ENCODE peak calls at places on chromosomes 4 and X, in six cellular contexts. T, O, N, L, A and Z are unnamed samples.

GRCh38 chr4:185383451-185383850 is 12.3 kb downstream of the LRP2BP start:
- DNase-seq in T (no peak), O (no peak), N (no peak), L (no peak), A (no peak), Z (no peak)

GRCh38 chr4:67234296-67234695 is 311.0 kb downstream of the CENPC start:
- DNase-seq in T (no peak), O (no peak), N (no peak), L (no peak), A (no peak), Z (peak)

GRCh38 chr4:17094209-17094608 is 195.8 kb upstream of the LDB2 start:
- DNase-seq in T (no peak), O (no peak), N (no peak), L (no peak), A (no peak), Z (peak)

GRCh38 chr4:5852806-5853205 is 40.1 kb downstream of the CRMP1 start:
- DNase-seq in T (no peak), O (no peak), N (no peak), L (no peak), A (no peak), Z (no peak)

GRCh38 chrX:45598841-45599240 is 398.2 kb upstream of the DIPK2B start:
- DNase-seq in T (no peak), O (peak), N (no peak), L (no peak), A (no peak), Z (peak)

GRCh38 chrX:104254442-104255115 is at the start of gene ESX1:
- DNase-seq in T (no peak), O (no peak), N (no peak), L (no peak), A (no peak), Z (no peak)

GRCh38 chr4:44425614-44426208 is 22.9 kb downstream of the KCTD8 start:
- DNase-seq in T (no peak), O (peak), N (no peak), L (no peak), A (no peak), Z (peak)

GRCh38 chrX:34656467-34656841 is 631 bp downstream of the TMEM47 start:
- DNase-seq in T (no peak), O (no peak), N (no peak), L (peak), A (no peak), Z (no peak)

GRCh38 chr4:142563682-142564291 is 282.3 kb downstream of the INPP4B start:
- DNase-seq in T (no peak), O (peak), N (no peak), L (no peak), A (peak), Z (peak)

GRCh38 chrX:154419688-154420401 is 8.5 kb downstream of the TAFAZZIN start:
- DNase-seq in T (no peak), O (no peak), N (no peak), L (no peak), A (no peak), Z (no peak)

GRCh38 chr4:36138221-36138620 is 106.1 kb downstream of the ARAP2 start:
- DNase-seq in T (no peak), O (peak), N (no peak), L (no peak), A (no peak), Z (peak)

GRCh38 chrX:17081535-17081934 is 135.1 kb downstream of the REPS2 start:
- DNase-seq in T (no peak), O (no peak), N (no peak), L (no peak), A (no peak), Z (no peak)

GRCh38 chr4:40736910-40737309 is 12.8 kb upstream of the NSUN7 start:
- DNase-seq in T (peak), O (peak), N (peak), L (no peak), A (peak), Z (peak)

GRCh38 chrX:50097121-50097520 is 103.7 kb downstream of the AKAP4 start:
- DNase-seq in T (no peak), O (no peak), N (no peak), L (no peak), A (no peak), Z (no peak)

GRCh38 chr4:53748328-53748772 is 157.1 kb upstream of the LNX1 start:
- DNase-seq in T (peak), O (no peak), N (peak), L (no peak), A (peak), Z (no peak)

GRCh38 chr4:1602621-1603412 is 81.3 kb downstream of the FAM53A start:
- DNase-seq in T (no peak), O (no peak), N (no peak), L (no peak), A (no peak), Z (no peak)

GRCh38 chr4:1604181-1604705 is 79.9 kb downstream of the FAM53A start:
- DNase-seq in T (no peak), O (no peak), N (no peak), L (no peak), A (no peak), Z (no peak)

GRCh38 chr4:1603413-1604135 is 80.5 kb downstream of the FAM53A start:
- DNase-seq in T (no peak), O (no peak), N (no peak), L (no peak), A (no peak), Z (no peak)

GRCh38 chr4:1601852-1602525 is 82.1 kb downstream of the FAM53A start:
- DNase-seq in T (no peak), O (no peak), N (no peak), L (no peak), A (no peak), Z (no peak)

GRCh38 chr4:1604706-1605205 is 79.4 kb downstream of the FAM53A start:
- DNase-seq in T (no peak), O (no peak), N (peak), L (no peak), A (no peak), Z (no peak)
- TF ChIP-seq CTCF in T (no peak), O (no peak), N (peak), L (no peak), A (no peak), Z (no peak)

DNA sequence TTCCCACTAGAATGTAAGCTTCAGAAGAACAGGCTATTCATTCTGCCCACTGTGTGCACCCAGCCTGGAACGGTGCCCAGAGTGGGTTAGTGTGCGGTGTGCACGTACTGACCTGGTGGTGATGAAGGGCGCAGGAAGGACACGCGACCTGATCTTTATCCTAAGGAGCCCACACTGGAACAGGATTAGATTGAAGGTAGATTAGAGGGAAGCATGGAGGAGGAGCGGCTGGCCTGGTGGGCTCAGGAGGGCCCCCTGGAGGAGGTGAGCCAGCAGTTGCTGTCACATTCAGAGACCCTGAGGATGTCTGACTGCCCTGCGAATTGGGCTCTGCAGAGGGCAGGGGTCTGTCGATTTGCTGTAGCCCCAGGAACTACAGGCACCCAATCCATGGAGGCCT is 73.1 kb downstream of the HTRA3 start:
- DNase-seq in T (no peak), O (no peak), N (no peak), L (no peak), A (no peak), Z (no peak)
- TF ChIP-seq CTCF in T (no peak), O (peak), N (peak), L (peak), A (no peak), Z (no peak)

DNA sequence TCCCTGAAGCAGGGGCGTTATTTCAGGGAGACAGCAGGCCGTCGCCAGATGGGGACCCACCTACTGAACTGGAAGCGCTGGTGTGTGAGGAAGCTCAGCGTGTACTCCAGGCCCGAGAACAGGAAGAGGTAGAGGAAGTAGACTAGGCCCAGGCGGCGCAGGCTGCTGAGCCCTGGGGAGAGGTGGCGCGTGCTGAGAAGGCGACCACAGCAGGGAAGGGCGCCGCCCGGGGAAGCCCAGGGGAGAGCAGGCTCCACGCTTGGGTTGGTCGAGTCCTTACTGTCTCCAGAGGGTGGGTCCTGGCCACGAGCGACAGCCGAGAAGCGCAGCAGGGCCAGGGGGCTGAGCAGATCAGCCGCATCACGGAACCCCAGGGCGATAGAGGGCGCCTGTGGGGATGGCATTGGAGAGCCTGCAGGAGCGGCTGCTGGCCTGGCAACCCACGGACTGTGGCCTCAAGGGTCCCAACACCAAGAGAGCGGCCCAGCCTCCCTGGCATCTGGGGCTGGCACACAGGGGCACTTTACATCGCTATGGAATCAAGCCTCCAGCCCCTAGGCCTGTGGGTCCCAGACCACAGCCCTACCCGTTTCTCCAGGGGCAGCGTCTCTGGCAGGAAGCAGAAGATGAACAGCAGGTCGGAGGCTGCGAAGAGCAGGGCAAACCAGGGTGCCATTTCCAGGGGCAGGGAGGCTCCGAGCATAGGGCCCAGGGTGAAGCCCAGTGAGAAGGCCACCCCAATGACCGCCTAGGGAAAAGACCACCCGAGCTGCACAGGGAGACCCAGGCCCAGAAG is 31.2 kb downstream of the NOP14 start:
- DNase-seq in T (peak), O (no peak), N (peak), L (no peak), A (peak), Z (no peak)
- TF ChIP-seq CTCF in T (peak), O (no peak), N (peak), L (no peak), A (peak), Z (no peak)

GRCh38 chr4:7295917-7296660 is 103.8 kb downstream of the SORCS2 start:
- DNase-seq in T (peak), O (peak), N (no peak), L (no peak), A (peak), Z (peak)
- TF ChIP-seq CTCF in T (peak), O (peak), N (peak), L (peak), A (peak), Z (peak)